ENCODE peak calls at places on chromosomes 7 and 10, in six cellular contexts. One of them, this sample, is unnamed.

GRCh38 chr10:114174462-114175190 is 623 bp upstream of the CCDC186 start:
- DNase-seq in dermis blood vessel endothelial cell: no peak
- DNase-seq in tibial artery: peak
- DNase-seq in activated T-helper 1 cell treated with Interleukin-2 at 50 U/mL for 16 hours: no peak
- DNase-seq in GM12891: no peak
- DNase-seq in AG04450: peak
- DNase-seq in this sample: no peak

GRCh38 chr7:156050636-156051569 is 238.6 kb upstream of the SHH start:
- DNase-seq in tibial artery: no peak
- DNase-seq in dermis blood vessel endothelial cell: no peak
- DNase-seq in AG04450: no peak
- DNase-seq in GM12891: no peak
- DNase-seq in activated T-helper 1 cell treated with Interleukin-2 at 50 U/mL for 16 hours: no peak
- DNase-seq in this sample: no peak

GRCh38 chr10:123606955-123607354 is 59.2 kb upstream of the GPR26 start:
- DNase-seq in AG04450: no peak
- DNase-seq in activated T-helper 1 cell treated with Interleukin-2 at 50 U/mL for 16 hours: no peak
- DNase-seq in dermis blood vessel endothelial cell: no peak
- DNase-seq in GM12891: no peak
- DNase-seq in tibial artery: no peak
- DNase-seq in this sample: no peak

GRCh38 chr10:89869757-89870156 is 168.4 kb downstream of the KIF20B start:
- DNase-seq in dermis blood vessel endothelial cell: no peak
- DNase-seq in tibial artery: no peak
- DNase-seq in activated T-helper 1 cell treated with Interleukin-2 at 50 U/mL for 16 hours: no peak
- DNase-seq in AG04450: no peak
- DNase-seq in GM12891: no peak
- DNase-seq in this sample: no peak

GRCh38 chr7:33874943-33875342 is 30.4 kb upstream of the BMPER start:
- DNase-seq in tibial artery: peak
- DNase-seq in GM12891: no peak
- DNase-seq in activated T-helper 1 cell treated with Interleukin-2 at 50 U/mL for 16 hours: no peak
- DNase-seq in dermis blood vessel endothelial cell: no peak
- DNase-seq in AG04450: no peak
- DNase-seq in this sample: no peak

GRCh38 chr10:94627511-94627910 is 56.0 kb upstream of the CYP2C18 start:
- DNase-seq in AG04450: no peak
- DNase-seq in tibial artery: no peak
- DNase-seq in dermis blood vessel endothelial cell: no peak
- DNase-seq in GM12891: no peak
- DNase-seq in activated T-helper 1 cell treated with Interleukin-2 at 50 U/mL for 16 hours: no peak
- DNase-seq in this sample: no peak

GRCh38 chr10:11798862-11799735 is 24.1 kb upstream of the PROSER2 start:
- DNase-seq in GM12891: no peak
- DNase-seq in AG04450: no peak
- DNase-seq in activated T-helper 1 cell treated with Interleukin-2 at 50 U/mL for 16 hours: no peak
- DNase-seq in tibial artery: no peak
- DNase-seq in dermis blood vessel endothelial cell: peak
- DNase-seq in this sample: no peak

GRCh38 chr10:821322-821721 is 110.2 kb downstream of the LARP4B start:
- DNase-seq in activated T-helper 1 cell treated with Interleukin-2 at 50 U/mL for 16 hours: no peak
- DNase-seq in dermis blood vessel endothelial cell: no peak
- DNase-seq in AG04450: no peak
- DNase-seq in tibial artery: no peak
- DNase-seq in GM12891: no peak
- DNase-seq in this sample: no peak

GRCh38 chr7:121985476-121985875 is 112.5 kb downstream of the PTPRZ1 start:
- DNase-seq in GM12891: no peak
- DNase-seq in dermis blood vessel endothelial cell: no peak
- DNase-seq in tibial artery: no peak
- DNase-seq in activated T-helper 1 cell treated with Interleukin-2 at 50 U/mL for 16 hours: no peak
- DNase-seq in AG04450: no peak
- DNase-seq in this sample: no peak

This sample was measured in GM12892.